ENCODE peak calls at places on chromosome 2, in four cellular contexts. One of them, this sample, is unnamed.

GRCh38 chr2:219629976-219630695 is 2.7 kb downstream of the SLC4A3 start:
- DNase-seq in K562: no peak
- DNase-seq in GM12878: no peak
- DNase-seq in H1: no peak
- DNase-seq in this sample: no peak

GRCh38 chr2:219492575-219492974 is 6.1 kb upstream of the GMPPA start:
- DNase-seq in H1: peak; percentile 76
- DNase-seq in K562: no peak
- DNase-seq in GM12878: no peak
- DNase-seq in this sample: peak; percentile 18

GRCh38 chr2:86464654-86465053 is 23.5 kb downstream of the KDM3A start:
- DNase-seq in H1: no peak
- DNase-seq in GM12878: no peak
- DNase-seq in K562: no peak
- DNase-seq in this sample: no peak

GRCh38 chr2:63888490-63889402 is 47.0 kb downstream of the UGP2 start:
- DNase-seq in GM12878: peak; percentile 8
- DNase-seq in K562: peak; percentile 52
- DNase-seq in H1: no peak
- DNase-seq in this sample: peak; percentile 65

GRCh38 chr2:68747413-68747812 is 12.8 kb downstream of the ARHGAP25 start:
- DNase-seq in K562: no peak
- DNase-seq in GM12878: no peak
- DNase-seq in H1: peak; percentile 13
- DNase-seq in this sample: no peak

GRCh38 chr2:74374509-74375205 is 5.5 kb downstream of the DCTN1 start:
- DNase-seq in H1: peak; percentile 87
- DNase-seq in GM12878: no peak
- DNase-seq in K562: peak; percentile 88
- DNase-seq in this sample: no peak

GRCh38 chr2:53452957-53453748 is 314.5 kb upstream of the CHAC2 start:
- DNase-seq in H1: no peak
- DNase-seq in GM12878: no peak
- DNase-seq in K562: no peak
- DNase-seq in this sample: no peak

GRCh38 chr2:134718956-134719814 is at the start of gene TMEM163:
- DNase-seq in GM12878: no peak
- DNase-seq in K562: peak; percentile 20
- DNase-seq in H1: peak; percentile 66
- DNase-seq in this sample: no peak

GRCh38 chr2:136255648-136256461 is 137.9 kb upstream of the CXCR4 start:
- DNase-seq in H1: no peak
- DNase-seq in K562: no peak
- DNase-seq in GM12878: no peak
- DNase-seq in this sample: no peak

GRCh38 chr2:32711219-32711618 is 83.4 kb downstream of the TTC27 start:
- DNase-seq in H1: no peak
- DNase-seq in GM12878: no peak
- DNase-seq in K562: no peak
- DNase-seq in this sample: no peak

GRCh38 chr2:195477996-195478382 is 179.0 kb upstream of the SLC39A10 start:
- DNase-seq in K562: no peak
- DNase-seq in H1: no peak
- DNase-seq in GM12878: no peak
- DNase-seq in this sample: no peak

GRCh38 chr2:190481339-190481738 is 53.2 kb downstream of the NEMP2 start:
- DNase-seq in K562: no peak
- DNase-seq in H1: no peak
- DNase-seq in GM12878: no peak
- DNase-seq in this sample: no peak

GRCh38 chr2:72864500-72864899 is 22.7 kb upstream of the SPR start:
- DNase-seq in H1: no peak
- DNase-seq in GM12878: no peak
- DNase-seq in K562: no peak
- DNase-seq in this sample: no peak

GRCh38 chr2:94879314-94879981 is 8.2 kb downstream of the TEKT4 start:
- DNase-seq in GM12878: no peak
- DNase-seq in H1: no peak
- DNase-seq in K562: no peak
- DNase-seq in this sample: no peak

GRCh38 chr2:96916156-96917007 is 46.5 kb upstream of the SEMA4C start:
- DNase-seq in H1: no peak
- DNase-seq in GM12878: no peak
- DNase-seq in K562: no peak
- DNase-seq in this sample: no peak

GRCh38 chr2:230226090-230226551 is 585 bp downstream of the SP140 start:
- DNase-seq in K562: no peak
- DNase-seq in H1: no peak
- DNase-seq in GM12878: peak; percentile 76
- DNase-seq in this sample: no peak

GRCh38 chr2:170235860-170236638 is 58.1 kb downstream of the MYO3B start:
- DNase-seq in H1: peak; percentile 55
- DNase-seq in K562: peak; percentile 83
- DNase-seq in GM12878: no peak
- DNase-seq in this sample: peak; percentile 54

GRCh38 chr2:109516445-109517117 is 97.2 kb downstream of the SEPTIN10 start:
- DNase-seq in H1: peak; percentile 87
- DNase-seq in GM12878: no peak
- DNase-seq in K562: peak; percentile 79
- DNase-seq in this sample: peak; percentile 73

GRCh38 chr2:102251042-102251848 is 60.1 kb upstream of the IL1RL1 start:
- DNase-seq in K562: no peak
- DNase-seq in H1: peak; percentile 82
- DNase-seq in GM12878: no peak
- DNase-seq in this sample: peak; percentile 38

GRCh38 chr2:234081970-234082822 is 31.7 kb downstream of the SPP2 start:
- DNase-seq in K562: no peak
- DNase-seq in H1: no peak
- DNase-seq in GM12878: no peak
- DNase-seq in this sample: peak; percentile 46

GRCh38 chr2:197179744-197180498 is 130.7 kb downstream of the ANKRD44 start:
- DNase-seq in K562: no peak
- DNase-seq in GM12878: no peak
- DNase-seq in H1: no peak
- DNase-seq in this sample: no peak

GRCh38 chr2:207802650-207803049 is 32.9 kb upstream of the FZD5 start:
- DNase-seq in H1: no peak
- DNase-seq in GM12878: no peak
- DNase-seq in K562: no peak
- DNase-seq in this sample: peak; percentile 53

GRCh38 chr2:218981390-218982311 is 3.3 kb downstream of the FEV start:
- DNase-seq in K562: no peak
- DNase-seq in H1: peak; percentile 68
- DNase-seq in GM12878: no peak
- DNase-seq in this sample: no peak

GRCh38 chr2:32862269-32863055 is 84.3 kb upstream of the LTBP1 start:
- DNase-seq in K562: no peak
- DNase-seq in GM12878: no peak
- DNase-seq in H1: no peak
- DNase-seq in this sample: no peak

GRCh38 chr2:96838345-96839287 is 5.2 kb downstream of the ANKRD23 start:
- DNase-seq in K562: no peak
- DNase-seq in GM12878: no peak
- DNase-seq in H1: peak; percentile 45
- DNase-seq in this sample: no peak

GRCh38 chr2:237290249-237290648 is 123.7 kb downstream of the COL6A3 start:
- DNase-seq in K562: no peak
- DNase-seq in H1: no peak
- DNase-seq in GM12878: no peak
- DNase-seq in this sample: no peak

GRCh38 chr2:179954026-179954425 is 53.1 kb downstream of the CWC22 start:
- DNase-seq in H1: no peak
- DNase-seq in K562: no peak
- DNase-seq in GM12878: no peak
- DNase-seq in this sample: peak; percentile 65

DNA sequence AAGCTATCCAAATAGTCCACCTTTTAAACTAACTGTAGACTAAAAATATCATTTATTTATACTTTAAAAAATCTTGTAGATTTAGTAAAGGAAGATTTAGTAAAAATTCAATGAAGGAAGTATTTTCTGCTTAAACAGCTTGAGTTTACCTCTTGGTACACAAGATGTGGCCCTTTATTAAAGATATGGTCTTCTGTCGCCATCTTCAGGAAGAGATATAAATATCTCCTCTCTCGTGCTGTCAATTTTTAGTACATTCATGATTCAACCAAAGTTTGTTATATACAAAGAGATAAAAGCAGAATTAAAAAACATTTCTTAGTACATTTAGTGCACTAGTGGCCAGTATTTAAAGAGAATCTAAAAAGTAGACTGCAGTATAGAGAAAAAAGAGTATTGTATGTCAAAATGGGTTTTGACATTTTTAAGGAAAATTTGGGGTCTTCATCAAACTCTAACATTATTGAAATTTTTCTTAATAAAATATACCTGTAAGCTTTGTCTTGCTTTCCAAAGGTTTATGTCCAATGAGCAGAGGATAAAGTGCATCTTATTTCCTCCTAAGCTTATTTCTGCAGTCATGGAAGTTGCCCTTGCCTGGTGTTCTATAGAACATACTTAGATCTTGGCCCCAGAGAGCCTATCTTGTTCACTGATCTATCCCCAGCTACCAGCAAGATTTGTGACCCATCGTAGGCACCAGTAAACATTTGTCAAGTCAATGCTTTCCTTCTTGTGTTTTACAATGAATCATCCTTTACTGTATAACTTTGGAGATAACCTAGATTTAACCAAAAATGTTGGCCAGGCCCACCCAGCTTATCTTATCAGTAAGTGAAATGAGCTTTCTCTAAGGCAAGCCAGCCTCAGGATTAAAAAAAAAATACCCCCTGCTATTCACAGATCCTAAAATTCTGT is 18.5 kb upstream of the EML6 start:
- DNase-seq in GM12878: no peak
- DNase-seq in H1: no peak
- DNase-seq in K562: no peak
- DNase-seq in this sample: peak; percentile 76
- TF ChIP-seq SIN3A in GM12878: no peak
- TF ChIP-seq SIN3A in H1: no peak
- TF ChIP-seq SIN3A in K562: no peak
- TF ChIP-seq SIN3A in this sample: no peak

DNA sequence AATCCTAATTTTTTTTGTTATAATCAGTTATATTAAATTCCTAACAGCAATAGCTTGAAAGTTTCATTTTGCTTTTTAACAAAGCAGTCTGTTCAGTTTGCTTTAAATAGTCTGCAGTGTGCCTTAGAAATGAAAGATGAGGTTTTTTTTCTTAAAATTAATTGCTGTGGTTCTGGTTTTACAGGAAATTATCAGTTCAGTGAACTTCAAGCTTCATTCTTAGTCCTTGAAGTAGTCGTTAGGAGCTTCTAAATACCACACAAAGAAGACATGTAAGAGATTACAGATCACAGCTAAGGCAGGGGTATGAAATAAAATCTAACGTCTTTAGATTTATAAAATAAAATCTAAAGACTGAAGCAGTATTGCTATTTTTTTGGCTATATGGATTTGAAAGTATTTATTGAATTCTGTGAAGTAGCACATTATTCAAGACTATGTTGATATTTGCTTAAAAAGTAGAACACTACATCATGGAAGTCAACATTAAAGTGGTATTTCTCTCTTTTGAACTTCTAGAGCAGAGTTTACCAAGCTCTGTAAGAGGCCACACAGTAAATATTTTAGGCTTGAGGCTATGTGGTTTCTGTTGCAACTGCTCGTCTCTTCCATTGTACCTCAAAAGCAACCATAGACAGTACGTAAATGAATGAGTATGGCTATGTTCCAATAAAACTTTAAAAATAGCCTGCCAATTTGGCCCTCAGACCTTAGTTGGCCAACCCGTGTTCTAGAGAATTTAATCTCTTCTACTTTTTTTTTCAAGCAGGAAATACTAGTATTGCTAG is 81.5 kb upstream of the STON1 start:
- DNase-seq in GM12878: peak; percentile 53
- DNase-seq in K562: no peak
- DNase-seq in H1: no peak
- DNase-seq in this sample: peak; percentile 85
- TF ChIP-seq HDAC2 in GM12878: no peak
- TF ChIP-seq HDAC2 in K562: no peak
- TF ChIP-seq HDAC2 in H1: no peak
- TF ChIP-seq HDAC2 in this sample: no peak

DNA sequence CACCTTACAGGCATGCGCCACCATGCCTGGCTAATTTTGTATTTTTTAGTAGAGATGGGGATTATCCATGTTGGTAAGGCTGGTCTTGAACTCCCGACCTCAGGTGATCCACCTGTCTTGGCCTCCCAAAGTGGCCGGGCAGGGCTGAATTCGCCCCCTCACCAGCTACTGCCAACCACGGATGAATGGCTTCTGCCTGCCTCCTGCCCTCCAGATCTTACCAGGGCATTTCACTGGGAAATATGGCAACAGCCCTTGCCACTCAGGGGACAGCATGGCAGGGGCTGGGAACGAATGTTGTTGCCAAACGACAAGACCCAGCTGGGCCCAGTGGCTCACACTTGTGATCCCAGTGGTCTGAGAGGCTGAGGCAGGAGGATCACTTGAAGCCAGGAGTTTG is 1.8 kb upstream of the ALPP start:
- DNase-seq in K562: no peak
- DNase-seq in GM12878: no peak
- DNase-seq in H1: no peak
- DNase-seq in this sample: no peak
- TF ChIP-seq ATF2 in K562: no peak
- TF ChIP-seq ATF2 in GM12878: no peak
- TF ChIP-seq ATF2 in H1: no peak
- TF ChIP-seq ATF2 in this sample: no peak

GRCh38 chr2:39513641-39514094 is 76.6 kb upstream of the MAP4K3 start:
- DNase-seq in GM12878: peak; percentile 51
- DNase-seq in K562: peak; percentile 74
- DNase-seq in H1: no peak
- DNase-seq in this sample: peak; percentile 83
- TF ChIP-seq SIN3A in GM12878: no peak
- TF ChIP-seq SIN3A in K562: no peak
- TF ChIP-seq SIN3A in H1: no peak
- TF ChIP-seq SIN3A in this sample: no peak

GRCh38 chr2:12432985-12433640 is 283.6 kb upstream of the TRIB2 start:
- DNase-seq in GM12878: no peak
- DNase-seq in H1: no peak
- DNase-seq in K562: no peak
- DNase-seq in this sample: no peak
- TF ChIP-seq HDAC2 in GM12878: no peak
- TF ChIP-seq HDAC2 in H1: no peak
- TF ChIP-seq HDAC2 in K562: no peak
- TF ChIP-seq HDAC2 in this sample: no peak

DNA sequence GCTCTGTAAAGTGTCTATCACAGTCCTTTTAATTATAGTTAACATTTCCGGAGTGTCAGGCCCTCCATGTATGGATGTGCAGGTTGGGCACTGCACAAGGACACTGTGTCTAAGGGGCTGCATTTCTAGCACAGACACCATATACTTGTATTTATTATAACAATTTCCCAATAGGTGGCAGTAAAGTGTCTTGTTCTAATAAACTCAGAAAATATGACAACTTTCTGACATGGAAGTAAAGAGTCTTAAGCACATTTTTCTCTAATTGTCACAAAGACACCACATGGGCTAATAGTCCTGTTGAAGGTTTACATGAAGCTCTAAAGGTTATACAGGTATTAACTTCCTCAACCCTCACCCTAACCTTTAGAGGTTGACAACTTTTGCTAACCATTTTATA is 156.6 kb downstream of the DYSF start:
- DNase-seq in GM12878: no peak
- DNase-seq in K562: no peak
- DNase-seq in H1: no peak
- DNase-seq in this sample: no peak
- TF ChIP-seq ATF2 in GM12878: no peak
- TF ChIP-seq ATF2 in K562: no peak
- TF ChIP-seq ATF2 in H1: no peak
- TF ChIP-seq ATF2 in this sample: no peak

GRCh38 chr2:25322313-25322712 is 19.4 kb downstream of the DNMT3A start:
- DNase-seq in K562: no peak
- DNase-seq in GM12878: no peak
- DNase-seq in H1: no peak
- DNase-seq in this sample: no peak
- TF ChIP-seq SIN3A in K562: no peak
- TF ChIP-seq SIN3A in GM12878: no peak
- TF ChIP-seq SIN3A in H1: no peak
- TF ChIP-seq SIN3A in this sample: no peak

This sample was measured in HepG2.